ENCODE peak calls at places on chromosomes 12 and 14, in four cellular contexts. T is tibial artery, B is right atrium auricular region, I is hepatocyte. A is an unnamed sample.

GRCh38 chr14:100903672-100904185 is at the start of gene RTL1:
- DNase-seq in B (peak; percentile 30), T (no peak), I (no peak), A (no peak)

GRCh38 chr14:63964063-63964462 is 111.3 kb downstream of the SYNE2 start:
- DNase-seq in T (no peak), I (no peak), B (no peak), A (no peak)

GRCh38 chr12:46884362-46884761 is 58.6 kb upstream of the SLC38A4 start:
- DNase-seq in T (no peak), I (no peak), B (no peak), A (no peak)

GRCh38 chr12:89685363-89685972 is 23.2 kb downstream of the ATP2B1 start:
- DNase-seq in B (no peak), I (no peak), T (no peak), A (no peak)

GRCh38 chr14:48690349-48690748 is 895.8 kb downstream of the RPS29 start:
- DNase-seq in T (no peak), I (no peak), B (no peak), A (no peak)

GRCh38 chr14:57189070-57189469 is 79.6 kb downstream of the EXOC5 start:
- DNase-seq in T (no peak), B (no peak), I (peak; percentile 38), A (no peak)

GRCh38 chr12:80321653-80322052 is 122.4 kb upstream of the PTPRQ start:
- DNase-seq in B (no peak), I (peak; percentile 35), T (no peak), A (peak; percentile 71)

GRCh38 chr12:115599251-115599811 is 678.2 kb downstream of the MED13L start:
- DNase-seq in T (no peak), I (no peak), B (no peak), A (no peak)

GRCh38 chr12:9751204-9752144 is 9.2 kb downstream of the CD69 start:
- DNase-seq in B (no peak), T (no peak), I (no peak), A (peak; percentile 26)

GRCh38 chr14:73248294-73248868 is 11.1 kb downstream of the PAPLN start:
- DNase-seq in I (no peak), T (no peak), B (no peak), A (no peak)

GRCh38 chr14:68627868-68628604 is 164.8 kb downstream of the ZFP36L1 start:
- DNase-seq in B (no peak), T (no peak), I (peak; percentile 88), A (peak; percentile 84)

GRCh38 chr12:96878704-96879103 is 28.4 kb upstream of the NEDD1 start:
- DNase-seq in B (no peak), I (no peak), T (no peak), A (no peak)

GRCh38 chr12:109714141-109714912 is 702 bp downstream of the FAM222A start:
- DNase-seq in I (peak; percentile 87), T (peak; percentile 29), B (no peak), A (peak; percentile 85)

GRCh38 chr12:8911606-8912268 is 2.6 kb upstream of the PHC1 start:
- DNase-seq in T (no peak), B (no peak), I (no peak), A (no peak)

GRCh38 chr12:6110006-6110405 is 14.5 kb downstream of the VWF start:
- DNase-seq in T (no peak), I (no peak), B (no peak), A (no peak)

GRCh38 chr12:88639361-88639760 is 59.1 kb upstream of the KITLG start:
- DNase-seq in I (peak; percentile 6), B (no peak), T (no peak), A (no peak)

GRCh38 chr12:2410490-2410889 is 357.7 kb downstream of the CACNA1C start:
- DNase-seq in T (no peak), B (no peak), I (no peak), A (no peak)

GRCh38 chr12:62468394-62468793 is 1.8 kb downstream of the MON2 start:
- DNase-seq in B (no peak), I (no peak), T (no peak), A (no peak)

GRCh38 chr12:25264862-25265261 is 14.1 kb upstream of the KRAS start:
- DNase-seq in I (no peak), T (no peak), B (no peak), A (no peak)

GRCh38 chr12:103745962-103746361 is 95.1 kb downstream of the NT5DC3 start:
- DNase-seq in B (no peak), I (no peak), T (no peak), A (no peak)

GRCh38 chr12:50620050-50620974 is 115.5 kb downstream of the DIP2B start:
- DNase-seq in T (no peak), I (peak; percentile 63), B (no peak), A (peak; percentile 54)

GRCh38 chr14:80536456-80536855 is 325.2 kb upstream of the DIO2 start:
- DNase-seq in I (no peak), T (no peak), B (no peak), A (no peak)

GRCh38 chr12:70590051-70590450 is 47.2 kb downstream of the PTPRB start:
- DNase-seq in T (peak; percentile 81), I (peak; percentile 86), B (peak; percentile 85), A (peak; percentile 76)

GRCh38 chr14:29618323-29619067 is 309.2 kb downstream of the PRKD1 start:
- DNase-seq in T (no peak), I (no peak), B (no peak), A (no peak)

GRCh38 chr12:6953417-6954315 is 2.5 kb downstream of the PTPN6 start:
- DNase-seq in T (peak; percentile 65), I (no peak), B (no peak), A (no peak)

GRCh38 chr12:26097046-26097878 is 27.6 kb downstream of the BHLHE41 start:
- DNase-seq in B (peak; percentile 75), T (peak; percentile 54), I (peak; percentile 84), A (peak; percentile 82)

GRCh38 chr14:95188372-95188771 is 31.0 kb upstream of the DICER1 start:
- DNase-seq in B (no peak), T (no peak), I (no peak), A (no peak)

GRCh38 chr12:27974735-27975221 is 2.2 kb upstream of the PTHLH start:
- DNase-seq in B (no peak), T (no peak), I (no peak), A (no peak)

GRCh38 chr12:5171701-5172100 is 128.0 kb downstream of the KCNA5 start:
- DNase-seq in B (no peak), I (peak; percentile 71), T (no peak), A (peak; percentile 62)

GRCh38 chr12:70948976-70949336 is 28.4 kb upstream of the PTPRR start:
- DNase-seq in I (no peak), T (peak; percentile 51), B (peak; percentile 61), A (no peak)

GRCh38 chr12:123041042-123041531 is 60.6 kb downstream of the ARL6IP4 start:
- DNase-seq in I (no peak), T (no peak), B (no peak), A (no peak)
- H3K4me1 ChIP-seq in I (peaks cover 31% of the 10 kb centered on the region), T (peaks cover 14% of the 10 kb centered on the region), B (no peaks in the 10 kb centered on the region), A (no peaks in the 10 kb centered on the region)

DNA sequence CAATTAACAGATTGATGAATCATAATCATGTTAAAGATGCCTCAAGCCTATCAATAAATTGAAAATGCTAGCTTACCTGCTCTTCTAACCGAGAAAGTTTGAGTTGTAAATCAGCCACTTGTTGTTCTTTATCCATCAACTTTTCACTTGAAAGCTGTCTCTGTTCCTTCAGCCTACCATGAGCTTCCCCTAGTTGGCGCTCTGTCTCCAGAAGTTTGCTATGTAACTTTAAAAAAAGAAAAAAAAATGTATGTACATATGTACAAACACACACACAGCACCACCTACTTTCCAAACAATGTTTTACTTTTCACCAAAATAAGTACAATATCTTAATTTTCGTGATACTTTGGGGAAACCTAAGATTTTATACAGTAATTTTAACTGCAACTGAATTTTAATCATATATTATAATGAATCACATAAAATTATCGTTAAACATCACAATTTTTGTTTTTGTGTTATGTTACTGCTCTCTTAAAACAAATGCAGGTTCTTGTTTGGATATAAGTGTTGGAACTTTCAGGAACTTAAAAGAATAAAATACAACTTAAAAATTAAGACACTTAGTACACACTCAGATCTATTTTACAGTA is 101.2 kb downstream of the EEA1 start:
- DNase-seq in I (peak; percentile 43), T (no peak), B (no peak), A (peak; percentile 46)
- TF ChIP-seq CTCF in I (peak; percentile 68), T (no peak), B (peak; percentile 12), A (peak; percentile 94)

DNA sequence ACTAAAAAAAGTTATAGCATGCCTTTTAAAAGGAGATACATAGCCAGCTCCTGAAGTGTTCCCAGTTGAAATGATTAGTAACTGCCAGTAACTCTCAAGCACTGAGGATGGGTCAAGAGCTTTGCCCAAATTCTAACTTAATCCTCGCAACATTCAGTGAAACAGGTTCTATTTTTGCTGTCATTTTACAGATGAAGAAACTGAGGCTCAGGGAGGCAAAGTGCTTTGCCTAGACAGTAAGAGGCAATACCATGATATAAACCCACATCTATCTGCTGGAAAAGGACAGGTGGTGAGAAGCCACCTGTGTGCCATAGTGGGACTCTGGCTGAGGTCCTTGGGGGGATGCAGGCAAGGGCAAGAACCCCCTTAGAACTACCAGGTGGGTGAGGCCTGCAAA is 8.8 kb downstream of the TESC start:
- DNase-seq in B (no peak), I (no peak), T (no peak), A (no peak)
- H3K4me1 ChIP-seq in B (no peaks in the 10 kb centered on the region), I (peaks cover 3% of the 10 kb centered on the region), T (no peaks in the 10 kb centered on the region), A (peaks cover 9% of the 10 kb centered on the region)

DNA sequence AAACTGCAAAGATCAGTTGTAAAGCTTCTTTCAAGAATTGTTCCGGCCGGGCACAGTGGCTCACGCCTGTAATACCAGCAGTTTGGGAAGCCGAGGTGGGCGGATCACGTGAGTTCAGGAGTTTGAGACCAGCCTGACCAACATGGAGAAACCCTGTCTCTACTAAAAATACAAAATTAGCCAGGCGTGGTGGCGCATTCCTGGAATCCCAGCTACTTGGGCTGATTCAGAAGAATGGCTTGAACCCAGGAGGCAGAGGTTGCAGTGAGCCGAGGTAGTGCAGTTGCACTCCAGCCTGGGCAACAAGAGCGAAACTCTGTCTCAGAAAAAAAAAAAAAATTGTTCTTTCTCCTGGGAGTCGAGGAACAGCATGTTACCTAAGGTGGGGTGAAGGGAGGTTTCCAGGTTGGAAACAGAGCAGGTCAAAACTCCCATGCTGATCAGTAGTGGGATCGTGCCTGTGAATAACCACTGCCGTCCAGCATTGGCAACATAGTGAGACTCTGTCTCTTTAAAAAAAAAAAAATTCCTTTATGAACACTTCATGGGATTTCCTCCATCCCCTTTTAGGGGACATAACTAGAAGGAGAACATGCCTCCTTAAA is 13.9 kb downstream of the FBXO34 start:
- DNase-seq in B (no peak), T (no peak), I (no peak), A (no peak)
- TF ChIP-seq CTCF in B (no peak), T (no peak), I (no peak), A (no peak)

GRCh38 chr14:90624228-90624627 is 192.0 kb downstream of the TTC7B start:
- DNase-seq in B (peak; percentile 75), I (no peak), T (peak; percentile 42), A (no peak)
- H3K4me1 ChIP-seq in B (no peaks in the 10 kb centered on the region), I (peaks cover 18% of the 10 kb centered on the region), T (peaks cover 38% of the 10 kb centered on the region), A (peaks cover 5% of the 10 kb centered on the region)

A was measured in Caco-2.